ENCODE peak calls at places on chromosomes 12 and 14, in four cellular contexts. B is IMR-90, K is H1, M is mesendoderm. X is an unnamed sample.

GRCh38 chr12:59736786-59737185 is 141.0 kb downstream of the SLC16A7 start:
- DNase-seq in B (peak; percentile 96), K (no peak), M (peak; percentile 95), X (no peak)

GRCh38 chr12:9935026-9935425 is 2.9 kb upstream of the CLEC2A start:
- DNase-seq in B (no peak), K (no peak), M (peak; percentile 66), X (no peak)

GRCh38 chr14:99649219-99649618 is 4.3 kb downstream of the HHIPL1 start:
- DNase-seq in B (peak; percentile 62), K (no peak), M (no peak), X (no peak)

GRCh38 chr14:70121521-70121920 is 67.2 kb downstream of the SLC8A3 start:
- DNase-seq in B (no peak), K (no peak), M (peak; percentile 70), X (peak; percentile 69)

GRCh38 chr12:39975374-39975918 is 130.4 kb downstream of the SLC2A13 start:
- DNase-seq in B (no peak), K (no peak), M (no peak), X (no peak)

GRCh38 chr12:89862511-89863331 is 154.1 kb upstream of the ATP2B1 start:
- DNase-seq in B (no peak), K (no peak), M (no peak), X (no peak)

GRCh38 chr12:6697584-6698351 is 2.8 kb downstream of the PIANP start:
- DNase-seq in B (peak; percentile 64), K (no peak), M (peak; percentile 88), X (peak; percentile 84)

GRCh38 chr12:6116481-6117021 is 7.9 kb downstream of the VWF start:
- DNase-seq in B (peak; percentile 15), K (no peak), M (no peak), X (no peak)

GRCh38 chr12:81295286-81295685 is 217.4 kb downstream of the ACSS3 start:
- DNase-seq in B (no peak), K (no peak), M (no peak), X (no peak)

GRCh38 chr12:70467908-70468733 is 102.0 kb downstream of the KCNMB4 start:
- DNase-seq in B (no peak), K (no peak), M (no peak), X (no peak)

GRCh38 chr12:58459191-58459590 is 461.1 kb downstream of the LRIG3 start:
- DNase-seq in B (peak; percentile 19), K (no peak), M (no peak), X (no peak)

GRCh38 chr14:68146812-68147211 is 327.2 kb downstream of the RAD51B start:
- DNase-seq in B (peak; percentile 96), K (no peak), M (peak; percentile 78), X (no peak)

GRCh38 chr12:100503228-100503628 is 29.6 kb downstream of the NR1H4 start:
- DNase-seq in B (no peak), K (no peak), M (no peak), X (no peak)

GRCh38 chr12:2836576-2836975 is 1.7 kb upstream of the NRIP2 start:
- DNase-seq in B (no peak), K (no peak), M (no peak), X (no peak)
- H4K5ac ChIP-seq in B (no peak overlapping the region), K (no peak overlapping the region), M (no peak overlapping the region), X (no peak overlapping the region)

DNA sequence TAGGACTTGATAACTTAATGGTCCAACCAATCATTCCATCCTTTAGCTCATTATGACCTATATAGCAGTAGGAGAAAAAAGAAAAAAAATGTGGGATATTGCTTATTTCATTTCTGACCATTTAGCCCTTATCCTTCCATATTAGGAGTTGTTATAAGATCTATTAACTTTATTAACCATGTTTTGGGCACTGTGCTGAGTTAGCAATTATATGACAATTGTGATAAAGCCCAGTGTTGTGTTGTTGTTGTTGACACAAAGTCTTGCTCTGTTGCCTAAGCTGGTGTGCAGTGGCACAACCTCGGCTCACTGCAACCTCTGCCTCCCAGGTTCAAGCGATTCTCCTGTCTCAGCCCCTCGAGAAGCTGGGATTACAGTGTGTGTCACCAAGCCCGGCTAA is 569.7 kb upstream of the FOXG1 start:
- DNase-seq in B (no peak), K (no peak), M (no peak), X (no peak)
- H4K5ac ChIP-seq in B (no peak overlapping the region), K (no peak overlapping the region), M (no peak overlapping the region), X (no peak overlapping the region)

DNA sequence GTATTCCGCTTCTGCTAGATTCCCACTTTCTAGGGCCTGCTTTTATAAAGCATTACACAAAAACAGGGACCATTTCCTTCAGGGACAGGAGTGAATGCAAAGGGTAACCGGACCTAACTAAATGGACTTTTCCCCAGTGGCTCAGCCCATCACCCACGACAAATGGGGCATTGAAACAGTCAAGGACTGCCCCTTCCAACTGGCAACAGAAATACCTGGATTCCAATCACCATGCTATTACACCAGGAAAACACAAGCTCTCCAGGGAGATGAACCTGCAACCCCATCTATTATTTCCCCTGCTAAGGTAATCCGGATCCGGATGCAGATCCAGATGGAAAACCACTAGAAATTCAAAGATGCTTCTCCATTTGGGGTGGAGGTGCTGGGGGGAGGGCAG is 1.0 kb downstream of the MPHOSPH9 start:
- DNase-seq in B (no peak), K (no peak), M (no peak), X (no peak)
- H4K5ac ChIP-seq in B (peak overlapping the region; percentile 12), K (no peak overlapping the region), M (no peak overlapping the region), X (no peak overlapping the region)

DNA sequence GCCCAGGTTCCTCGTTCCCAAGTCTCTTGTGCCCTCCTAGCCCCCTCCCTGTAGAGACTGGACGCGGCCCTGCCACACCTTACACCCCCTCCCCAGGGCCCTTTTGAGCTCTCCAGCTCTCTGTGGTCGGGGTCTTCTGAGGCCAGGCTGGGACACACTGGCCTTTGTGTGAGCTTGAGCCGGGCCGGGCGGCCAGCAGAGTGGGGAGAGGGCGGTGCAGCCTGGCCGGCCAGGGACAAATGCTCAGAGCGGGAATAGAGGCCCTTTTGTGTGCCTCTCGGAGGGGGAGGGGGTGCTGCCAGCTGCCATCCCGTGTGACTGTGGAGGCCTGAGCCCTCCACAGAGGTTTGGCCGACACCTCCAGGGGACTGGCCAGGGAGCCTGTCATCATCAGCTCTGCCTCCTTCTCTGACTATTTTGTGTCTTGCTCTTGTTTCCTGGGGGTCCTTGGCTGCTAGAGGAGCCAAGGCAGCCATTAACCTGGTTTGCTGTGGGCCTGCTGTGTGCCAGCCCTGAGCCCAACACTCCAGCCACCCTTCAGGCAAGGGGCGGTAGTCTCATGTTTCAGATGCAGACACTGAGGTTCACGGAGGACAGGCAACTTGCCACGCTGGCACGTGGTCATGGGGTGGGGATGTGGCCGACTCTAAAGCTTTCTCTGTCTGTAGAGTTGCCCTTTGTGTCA is 13.6 kb downstream of the FAM222A start:
- DNase-seq in B (no peak), K (no peak), M (no peak), X (peak; percentile 29)
- H4K5ac ChIP-seq in B (no peak overlapping the region), K (no peak overlapping the region), M (no peak overlapping the region), X (no peak overlapping the region)

DNA sequence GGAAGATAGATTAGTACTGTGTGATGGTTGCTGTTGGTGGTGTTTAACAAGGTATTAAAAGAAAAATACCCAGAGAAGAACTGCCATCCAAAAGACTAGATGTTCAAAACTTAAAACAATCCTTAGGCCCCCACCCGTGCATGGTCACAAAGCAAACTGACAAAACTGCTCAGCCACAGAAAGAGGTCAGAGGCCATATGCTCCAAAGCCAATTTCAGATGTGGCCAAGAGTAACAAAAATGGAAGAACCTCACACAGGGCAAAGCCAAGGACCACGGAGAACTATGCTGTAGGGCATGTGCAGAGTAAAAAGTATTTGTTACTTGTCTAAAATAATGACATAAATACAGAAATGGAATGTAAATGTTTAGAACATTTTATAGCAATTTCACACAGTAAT is 5.3 kb downstream of the TXNDC16 start:
- DNase-seq in B (no peak), K (no peak), M (no peak), X (no peak)
- H4K5ac ChIP-seq in B (no peak overlapping the region), K (no peak overlapping the region), M (no peak overlapping the region), X (no peak overlapping the region)

DNA sequence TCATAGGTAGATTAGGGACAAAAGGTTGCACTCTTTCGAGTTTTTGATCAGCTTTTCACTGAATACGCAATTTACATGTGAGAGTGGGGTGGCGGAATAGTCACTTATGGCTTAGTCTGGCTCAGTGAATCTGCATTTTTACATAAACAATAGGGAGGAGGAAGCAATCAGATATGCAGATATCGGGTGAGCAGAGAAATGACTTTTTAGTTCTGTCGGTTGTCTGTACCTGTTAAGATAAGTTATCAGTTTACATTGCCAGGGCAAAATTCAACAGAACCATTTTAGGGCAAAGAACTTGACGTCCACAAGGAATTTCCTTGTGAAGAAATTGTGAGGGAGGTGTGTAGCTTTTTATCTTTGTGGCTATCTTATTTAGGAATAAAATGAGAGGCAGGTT is 15.4 kb upstream of the EGLN3 start:
- DNase-seq in B (no peak), K (no peak), M (peak; percentile 57), X (no peak)
- H4K5ac ChIP-seq in B (no peak overlapping the region), K (no peak overlapping the region), M (no peak overlapping the region), X (no peak overlapping the region)

DNA sequence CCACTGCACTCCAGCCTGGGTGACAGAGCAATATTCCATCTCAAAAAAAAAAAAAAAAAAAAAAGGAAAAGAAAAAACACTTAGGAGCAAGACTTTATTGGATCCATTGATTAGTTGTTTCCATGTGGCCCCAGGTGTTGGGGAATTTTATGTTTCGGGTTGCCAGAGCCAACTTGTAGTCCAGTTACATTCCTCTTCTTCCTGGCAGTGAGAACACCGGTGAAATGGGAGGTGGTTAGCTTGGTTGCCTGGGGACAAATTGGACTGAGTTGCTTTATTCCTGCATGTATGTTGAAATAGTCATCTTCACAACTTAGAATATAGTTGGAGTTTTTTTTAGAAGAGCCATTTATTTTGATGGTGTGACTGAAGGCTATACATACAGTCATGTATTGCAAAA is 12.6 kb downstream of the RCOR1 start:
- DNase-seq in B (no peak), K (no peak), M (no peak), X (no peak)
- H4K5ac ChIP-seq in B (no peak overlapping the region), K (no peak overlapping the region), M (no peak overlapping the region), X (no peak overlapping the region)

GRCh38 chr14:105480807-105481801 is 5.6 kb upstream of the CRIP1 start:
- DNase-seq in B (peak; percentile 81), K (peak; percentile 66), M (peak; percentile 95), X (peak; percentile 94)
- H4K5ac ChIP-seq in B (peak overlapping the region; percentile 91), K (no peak overlapping the region), M (no peak overlapping the region), X (peak overlapping the region; percentile 31)